ENCODE peak calls at places on chromosomes 13 and 19, in ten cellular contexts. E, C, L, H, A, Y, W, T, R and P are unnamed samples.

GRCh38 chr19:49488046-49488862 is 846 bp downstream of the RPL13A start:
- DNase-seq in A (no peak), W (no peak), Y (no peak), H (no peak), C (no peak), L (peak; percentile 8), R (no peak), E (no peak), T (peak; percentile 37), P (no peak)

GRCh38 chr19:53132231-53132991 is at the start of gene ZNF415:
- DNase-seq in Y (no peak), H (peak; percentile 87), C (peak; percentile 73), W (no peak), T (no peak), E (peak; percentile 54), A (no peak), R (peak; percentile 74), L (peak; percentile 96), P (peak; percentile 92)

GRCh38 chr19:2560369-2560768 is 84.4 kb downstream of the GADD45B start:
- DNase-seq in T (no peak), E (no peak), R (no peak), L (no peak), Y (no peak), A (no peak), H (no peak), W (no peak), C (peak; percentile 32), P (no peak)

GRCh38 chr19:12953456-12954149 is 3.4 kb downstream of the GADD45GIP1 start:
- DNase-seq in C (no peak), E (no peak), H (no peak), Y (no peak), R (no peak), L (no peak), T (no peak), W (no peak), A (no peak), P (no peak)

GRCh38 chr13:75481176-75482069 is 546 bp downstream of the TBC1D4 start:
- DNase-seq in C (peak; percentile 41), W (no peak), R (no peak), A (peak; percentile 71), E (no peak), H (peak; percentile 67), Y (no peak), L (peak; percentile 51), T (peak; percentile 66), P (peak; percentile 33)

GRCh38 chr13:36082396-36082795 is 48.8 kb downstream of the DCLK1 start:
- DNase-seq in H (no peak), L (no peak), A (no peak), W (no peak), C (no peak), R (no peak), Y (no peak), T (no peak), E (no peak), P (no peak)

GRCh38 chr13:50693755-50694154 is 149.7 kb downstream of the DLEU7 start:
- DNase-seq in C (no peak), T (no peak), E (peak; percentile 72), A (no peak), H (no peak), R (peak; percentile 46), Y (no peak), W (no peak), L (no peak), P (peak; percentile 73)

GRCh38 chr19:734716-735115 is 16.2 kb upstream of the MISP start:
- DNase-seq in E (no peak), L (no peak), W (no peak), A (no peak), R (no peak), C (no peak), Y (no peak), H (no peak), T (no peak), P (no peak)

GRCh38 chr13:77860621-77861020 is 58.0 kb downstream of the EDNRB start:
- DNase-seq in E (peak; percentile 80), Y (no peak), C (no peak), A (no peak), W (no peak), L (no peak), R (no peak), H (no peak), T (no peak), P (peak; percentile 85)

GRCh38 chr19:41225238-41226052 is 6.4 kb downstream of the AXL start:
- DNase-seq in R (peak; percentile 99), H (peak; percentile 97), W (peak; percentile 91), L (peak; percentile 89), T (no peak), Y (no peak), E (peak; percentile 100), A (no peak), C (peak; percentile 95), P (peak; percentile 98)

GRCh38 chr19:48933382-48933932 is at the start of gene DHDH:
- DNase-seq in A (peak; percentile 88), E (peak; percentile 47), L (peak; percentile 93), T (peak; percentile 43), C (peak; percentile 90), Y (peak; percentile 75), W (peak; percentile 74), R (peak; percentile 24), H (peak; percentile 85), P (peak; percentile 60)

GRCh38 chr13:31172535-31172934 is 10.8 kb upstream of the HSPH1 start:
- DNase-seq in C (no peak), E (peak; percentile 88), Y (no peak), H (no peak), W (peak; percentile 94), R (peak; percentile 77), L (peak; percentile 33), A (no peak), T (no peak), P (peak; percentile 95)

DNA sequence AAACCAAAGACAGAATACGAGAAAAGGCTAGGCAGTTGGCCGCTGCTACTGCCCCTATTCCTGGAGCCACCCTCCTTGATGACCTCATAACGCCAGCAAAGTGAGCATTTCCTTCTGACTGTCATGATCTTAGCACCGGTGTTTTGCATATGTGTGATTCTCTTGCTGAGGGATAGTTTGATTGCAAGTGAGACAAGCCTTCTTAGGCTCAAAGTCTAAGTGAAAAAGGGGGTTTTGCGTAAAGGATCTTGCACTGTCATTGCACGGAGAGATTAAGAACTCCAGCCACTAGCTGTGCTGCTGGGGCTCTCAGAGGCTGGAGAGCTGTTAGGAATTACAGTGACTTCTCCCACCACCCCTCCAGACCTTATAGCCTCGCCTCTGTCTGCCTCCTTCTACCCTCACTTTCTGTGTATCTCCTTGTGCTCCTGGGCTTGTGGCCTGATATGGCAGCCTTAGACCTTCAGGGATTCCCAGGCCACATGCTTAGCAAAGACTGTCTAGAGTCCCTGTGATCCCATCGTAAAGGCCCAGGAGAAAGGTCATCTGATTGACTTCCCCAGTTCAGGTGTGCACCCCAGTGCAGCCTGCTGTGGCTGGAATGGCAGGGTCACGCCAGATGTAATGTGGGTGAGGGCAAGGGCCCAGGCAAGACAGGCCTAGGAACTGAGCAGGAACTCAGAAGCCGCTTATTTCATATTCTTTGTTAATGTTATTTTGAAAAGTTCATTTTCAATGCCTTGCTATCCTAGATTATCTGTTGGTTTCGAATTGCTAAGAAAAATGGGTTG is 12.6 kb downstream of the GPATCH1 start:
- DNase-seq in C (no peak), W (no peak), E (no peak), A (no peak), T (no peak), R (no peak), L (no peak), Y (no peak), H (no peak), P (no peak)
- H3K36me3 ChIP-seq in C (peaks cover 68% of the 10 kb centered on the region), W (peaks cover 15% of the 10 kb centered on the region), E (peaks cover 26% of the 10 kb centered on the region), A (peaks cover 29% of the 10 kb centered on the region), T (peaks cover 61% of the 10 kb centered on the region), R (peaks cover 51% of the 10 kb centered on the region), L (no peaks in the 10 kb centered on the region), Y (peaks cover 59% of the 10 kb centered on the region), H (peaks cover 68% of the 10 kb centered on the region), P (peaks cover 44% of the 10 kb centered on the region)

GRCh38 chr19:29567366-29567915 is 38.6 kb upstream of the POP4 start:
- DNase-seq in W (no peak), L (no peak), R (no peak), T (no peak), A (no peak), E (no peak), Y (no peak), H (no peak), C (no peak), P (no peak)
- H3K36me3 ChIP-seq in W (no peaks in the 10 kb centered on the region), L (no peaks in the 10 kb centered on the region), R (no peaks in the 10 kb centered on the region), T (no peaks in the 10 kb centered on the region), A (no peaks in the 10 kb centered on the region), E (no peaks in the 10 kb centered on the region), Y (no peaks in the 10 kb centered on the region), H (no peaks in the 10 kb centered on the region), C (no peaks in the 10 kb centered on the region), P (no peaks in the 10 kb centered on the region)

GRCh38 chr19:4494691-4495064 is 22.6 kb downstream of the HDGFL2 start:
- DNase-seq in H (no peak), W (no peak), R (no peak), Y (no peak), A (no peak), C (no peak), T (no peak), L (no peak), E (no peak), P (no peak)
- H3K36me3 ChIP-seq in H (peaks cover 74% of the 10 kb centered on the region), W (peaks cover 32% of the 10 kb centered on the region), R (peaks cover 74% of the 10 kb centered on the region), Y (peaks cover 3% of the 10 kb centered on the region), A (peaks cover 26% of the 10 kb centered on the region), C (peaks cover 56% of the 10 kb centered on the region), T (peaks cover 70% of the 10 kb centered on the region), L (no peaks in the 10 kb centered on the region), E (peaks cover 13% of the 10 kb centered on the region), P (peaks cover 35% of the 10 kb centered on the region)

GRCh38 chr13:99548448-99548847 is 47.2 kb downstream of the TM9SF2 start:
- DNase-seq in Y (no peak), C (no peak), R (no peak), H (no peak), A (peak; percentile 57), W (no peak), L (no peak), T (no peak), E (no peak), P (no peak)

GRCh38 chr13:99545979-99546378 is 44.7 kb downstream of the TM9SF2 start:
- DNase-seq in A (no peak), T (no peak), R (no peak), H (no peak), E (no peak), L (no peak), W (no peak), C (no peak), Y (no peak), P (no peak)

GRCh38 chr13:99540530-99540929 is 39.3 kb downstream of the TM9SF2 start:
- DNase-seq in W (no peak), L (no peak), A (no peak), C (no peak), T (no peak), E (no peak), Y (no peak), H (no peak), R (no peak), P (peak; percentile 7)

GRCh38 chr13:99546878-99547277 is 45.6 kb downstream of the TM9SF2 start:
- DNase-seq in R (no peak), C (no peak), W (no peak), Y (no peak), L (no peak), H (no peak), E (no peak), A (no peak), T (no peak), P (no peak)

DNA sequence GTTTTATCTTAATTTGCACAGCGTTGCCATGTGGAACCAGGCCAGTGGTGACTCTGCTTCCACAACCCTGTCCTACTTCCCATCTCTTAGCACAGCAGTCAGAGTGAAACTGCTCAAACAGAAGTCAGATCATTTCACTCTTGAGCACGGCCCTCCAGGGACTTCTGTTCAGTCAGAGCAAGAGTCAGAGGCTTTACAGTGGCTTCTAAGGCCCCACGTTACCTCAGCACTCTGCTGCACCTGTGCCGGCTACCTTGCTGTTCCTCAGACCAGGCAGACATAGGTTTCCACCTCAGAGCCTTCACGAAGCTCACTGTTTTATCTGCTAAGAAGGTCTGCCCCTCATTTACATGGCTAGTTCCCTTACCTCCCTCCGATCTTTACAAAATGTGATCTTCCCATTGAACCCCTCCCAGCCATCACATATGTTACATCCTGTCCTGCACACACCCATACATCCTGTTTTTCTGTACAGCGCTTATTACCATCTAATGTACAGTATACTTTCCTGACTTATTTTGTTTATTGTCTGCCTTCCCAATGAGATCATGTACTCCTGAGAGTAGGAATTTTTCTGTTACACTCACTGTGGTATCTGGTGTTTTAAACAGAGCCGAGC is 41.6 kb downstream of the TM9SF2 start:
- DNase-seq in Y (no peak), H (no peak), A (peak; percentile 84), L (no peak), E (no peak), C (no peak), W (no peak), R (no peak), T (peak; percentile 62), P (no peak)
- H3K36me3 ChIP-seq in Y (peaks cover 20% of the 10 kb centered on the region), H (peaks cover 53% of the 10 kb centered on the region), A (peaks cover 21% of the 10 kb centered on the region), L (no peaks in the 10 kb centered on the region), E (peaks cover 42% of the 10 kb centered on the region), C (peaks cover 91% of the 10 kb centered on the region), W (peaks cover 12% of the 10 kb centered on the region), R (peaks cover 13% of the 10 kb centered on the region), T (peaks cover 52% of the 10 kb centered on the region), P (peaks cover 78% of the 10 kb centered on the region)